ENCODE peak calls at places on chromosomes 13 and 19, in eight cellular contexts. V is CD8-positive, alpha-beta T cell; S is cardiac muscle cell; U is HepG2; L is transverse colon; M is kidney; J is fibroblast of lung; O is left ventricle myocardium inferior. E is an unnamed sample.

GRCh38 chr13:82688400-82688999 is 1193.8 kb downstream of the SLITRK1 start:
- DNase-seq in J (peak; percentile 47), S (peak; percentile 13), M (no peak), U (no peak), L (no peak), V (no peak), O (no peak), E (peak; percentile 15)

GRCh38 chr19:57803594-57804325 is 11.0 kb downstream of the ZNF552 start:
- DNase-seq in S (peak; percentile 92), L (peak; percentile 26), M (no peak), O (no peak), U (peak; percentile 30), V (no peak), J (peak; percentile 58), E (peak; percentile 52)

GRCh38 chr19:30784850-30785459 is 412.8 kb downstream of the ZNF536 start:
- DNase-seq in U (peak; percentile 16), V (peak; percentile 72), M (no peak), S (peak; percentile 50), L (peak; percentile 65), O (peak; percentile 43), J (peak; percentile 45), E (peak; percentile 50)

GRCh38 chr13:45368571-45368970 is 27.6 kb upstream of the TPT1 start:
- DNase-seq in S (no peak), U (no peak), L (no peak), V (no peak), O (no peak), J (no peak), M (no peak), E (no peak)

GRCh38 chr19:31421856-31422255 is 72.6 kb upstream of the TSHZ3 start:
- DNase-seq in U (no peak), J (no peak), S (no peak), V (no peak), M (no peak), L (no peak), O (no peak), E (no peak)

GRCh38 chr19:5870986-5871394 is 650 bp upstream of the FUT5 start:
- DNase-seq in S (peak; percentile 42), M (no peak), J (peak; percentile 52), O (no peak), L (no peak), U (peak; percentile 97), V (no peak), E (no peak)

GRCh38 chr13:42084722-42085121 is 36.3 kb downstream of the DGKH start:
- DNase-seq in J (no peak), V (no peak), L (no peak), M (no peak), O (no peak), U (no peak), S (no peak), E (no peak)

GRCh38 chr19:11814707-11815050 is 606 bp downstream of the ZNF440 start:
- DNase-seq in U (no peak), V (no peak), J (peak; percentile 52), M (no peak), O (no peak), S (peak; percentile 53), L (peak; percentile 24), E (peak; percentile 33)

GRCh38 chr19:35055715-35056179 is 14.2 kb downstream of the HPN start:
- DNase-seq in M (no peak), V (no peak), S (no peak), U (no peak), L (no peak), O (no peak), J (no peak), E (no peak)

GRCh38 chr13:27619093-27619705 is 1.1 kb downstream of the LNX2 start:
- DNase-seq in S (peak; percentile 61), M (no peak), O (no peak), V (no peak), U (peak; percentile 34), J (peak; percentile 63), L (no peak), E (peak; percentile 54)

DNA sequence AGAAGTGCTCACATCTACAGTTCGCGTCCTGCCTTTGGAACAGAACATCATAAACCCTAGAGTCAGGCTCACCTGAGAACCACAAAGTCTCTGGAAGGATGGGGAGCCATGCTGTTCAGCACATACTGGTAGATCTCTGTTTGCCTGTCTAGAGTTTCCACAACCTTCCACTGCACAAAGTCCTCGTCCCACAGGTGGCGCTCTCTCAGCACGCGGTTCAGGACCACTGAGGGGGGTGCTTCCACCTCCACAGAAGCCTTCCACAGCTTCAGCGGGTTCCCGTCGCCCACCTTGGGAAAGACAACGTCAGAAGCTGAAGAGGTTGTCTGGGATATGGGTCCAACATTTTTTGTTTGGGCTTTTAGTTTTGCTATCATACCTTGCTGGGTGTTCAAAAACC is 93.6 kb downstream of the KL start:
- DNase-seq in J (no peak), M (no peak), S (no peak), U (no peak), O (no peak), V (no peak), L (no peak), E (no peak)
- H3K4me1 ChIP-seq in J (peaks cover 47% of the 10 kb centered on the region), M (no peaks in the 10 kb centered on the region), S (peaks cover 6% of the 10 kb centered on the region), U (peaks cover 30% of the 10 kb centered on the region), O (peaks cover 76% of the 10 kb centered on the region), V (no peaks in the 10 kb centered on the region), L (peaks cover 38% of the 10 kb centered on the region), E (no peaks in the 10 kb centered on the region)

DNA sequence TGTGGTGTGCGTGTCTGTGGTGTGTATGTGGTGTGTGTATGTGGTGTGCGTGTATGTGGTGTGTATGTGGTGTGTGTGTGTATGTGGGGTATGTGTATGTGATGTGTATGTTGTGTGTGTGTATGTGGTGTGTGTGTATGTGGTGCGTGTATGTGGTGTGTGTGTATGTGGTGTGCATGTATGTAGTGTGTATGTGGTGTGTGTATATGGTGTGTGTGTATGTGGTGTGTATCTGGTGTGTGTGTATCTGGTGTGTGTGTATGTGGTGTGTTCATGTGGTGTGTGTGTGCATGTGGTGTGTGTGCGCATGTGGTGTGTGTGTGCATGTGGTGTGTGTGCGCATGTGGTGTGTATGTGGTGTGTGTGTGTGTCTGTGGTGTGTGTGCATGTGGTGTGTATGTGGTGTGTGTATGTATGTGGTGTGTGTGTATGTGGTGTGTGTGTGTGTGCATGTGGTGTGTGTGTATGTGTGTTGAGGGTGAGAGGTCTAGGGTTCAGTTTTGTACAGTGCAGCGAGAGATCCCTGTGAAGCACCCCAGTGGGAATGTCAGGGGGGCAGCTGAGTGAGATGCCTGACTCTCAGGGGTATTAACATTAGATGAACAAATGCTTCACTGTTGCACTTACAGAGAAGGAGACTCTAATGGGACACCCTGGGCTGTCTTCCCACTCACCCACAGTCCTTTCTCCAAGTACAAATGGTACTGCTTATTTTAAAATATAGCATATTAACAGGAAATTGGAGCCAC is 61.3 kb upstream of the MEDAG start:
- DNase-seq in U (no peak), V (no peak), L (no peak), M (no peak), S (no peak), J (peak; percentile 26), O (no peak), E (no peak)
- H3K27ac ChIP-seq in U (peak overlapping the region; percentile 76), V (no peak overlapping the region), L (no peak overlapping the region), M (no peak overlapping the region), S (no peak overlapping the region), J (no peak overlapping the region), O (no peak overlapping the region), E (no peak overlapping the region)

DNA sequence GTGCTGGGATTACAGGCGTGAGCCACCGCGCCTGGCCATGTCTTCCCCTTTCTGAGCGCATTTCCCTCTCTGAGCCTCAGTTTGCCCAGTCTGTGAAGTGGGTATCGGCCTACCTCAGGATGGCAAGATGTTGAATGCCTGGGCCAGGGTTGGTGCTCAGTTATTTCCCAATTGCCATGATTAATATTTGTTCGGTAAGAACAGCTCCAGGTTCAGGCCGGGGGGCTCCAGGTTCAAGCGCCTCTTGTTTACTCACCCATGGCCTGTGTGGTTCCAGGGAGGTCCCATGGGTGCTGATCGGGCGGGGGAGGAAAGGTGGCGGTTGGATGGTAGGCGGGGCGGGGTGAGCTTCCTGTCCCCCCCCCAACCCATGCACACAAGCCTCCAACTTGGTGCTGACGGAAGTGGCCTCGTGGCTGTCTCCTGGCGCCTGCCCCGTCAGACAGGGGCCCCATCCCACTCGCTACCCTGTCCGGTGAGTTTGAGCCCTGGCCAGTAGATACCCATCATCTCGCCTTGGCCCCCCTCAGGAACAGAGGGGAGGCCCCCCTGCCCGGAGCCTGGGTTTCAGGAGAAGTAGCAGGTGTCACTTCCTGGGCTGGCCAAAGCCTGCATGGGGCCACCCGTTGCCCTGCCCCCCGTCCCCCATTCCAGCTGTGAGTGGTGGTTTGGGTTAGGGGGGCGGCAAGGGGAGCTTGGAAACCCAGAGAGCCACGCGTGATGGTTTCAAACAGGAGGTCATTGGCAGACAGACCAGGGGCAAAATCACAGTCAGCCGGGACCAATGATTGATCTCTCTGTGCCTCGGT is at the start of gene FCHO1:
- DNase-seq in J (no peak), M (peak; percentile 84), O (peak; percentile 33), U (peak; percentile 45), V (peak; percentile 92), L (peak; percentile 80), S (no peak), E (peak; percentile 58)
- H3K4me3 ChIP-seq in J (no peak within 1 kb of the TSS), M (no peak within 1 kb of the TSS), O (no peak within 1 kb of the TSS), U (peak within 1 kb of the TSS; percentile 53), V (peak within 1 kb of the TSS; percentile 57), L (no peak within 1 kb of the TSS), S (no peak within 1 kb of the TSS), E (peak within 1 kb of the TSS; percentile 20)

DNA sequence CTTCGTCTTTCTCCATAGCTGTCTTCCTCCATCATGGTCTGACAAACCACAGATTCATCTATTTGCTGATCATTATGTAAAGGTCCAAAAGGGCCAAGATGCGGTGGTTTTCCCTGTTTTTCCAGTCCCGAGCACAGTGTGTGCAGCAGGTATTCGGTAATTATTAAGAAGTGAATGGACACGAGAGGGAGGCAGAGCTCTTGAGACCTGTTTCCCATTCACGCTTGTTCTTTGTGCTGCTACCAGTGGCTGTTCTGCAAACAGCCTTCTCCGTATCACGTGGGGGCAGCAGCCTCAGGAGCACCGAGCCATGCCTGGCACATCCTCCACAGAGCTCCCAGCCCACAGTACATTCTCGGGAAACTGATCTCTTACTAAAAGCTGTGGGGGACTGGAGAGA is 50.3 kb downstream of the CCDC70 start:
- DNase-seq in O (no peak), J (no peak), U (no peak), S (no peak), L (no peak), V (no peak), M (no peak), E (peak; percentile 15)
- H3K4me1 ChIP-seq in O (peaks cover 4% of the 10 kb centered on the region), J (no peaks in the 10 kb centered on the region), U (peaks cover 5% of the 10 kb centered on the region), S (no peaks in the 10 kb centered on the region), L (no peaks in the 10 kb centered on the region), V (no peaks in the 10 kb centered on the region), M (peaks cover under 1% of the 10 kb centered on the region), E (no peaks in the 10 kb centered on the region)